ENCODE peak calls at places on chromosomes 4 and X, in five cellular contexts. S is dorsolateral prefrontal cortex, M is body of pancreas, Z is adrenal gland, H is MM.1S. Q is an unnamed sample.
A peak's percentile ranks its signal among the peaks of the same experiment; 100 is the strongest.

GRCh38 chr4:33923469-33923868 is 2320.8 kb downstream of the ARAP2 start:
- DNase-seq in S (no peak), M (no peak), Z (no peak), H (no peak), Q (no peak)

GRCh38 chr4:46392421-46392820 is 2.5 kb upstream of the GABRA2 start:
- DNase-seq in S (peak; percentile 49), M (no peak), Z (no peak), H (no peak), Q (no peak)

GRCh38 chr4:47274931-47275330 is 188.6 kb downstream of the COMMD8 start:
- DNase-seq in S (no peak), M (no peak), Z (no peak), H (no peak), Q (no peak)

GRCh38 chr4:183284229-183284628 is 35.8 kb downstream of the CLDN22 start:
- DNase-seq in S (no peak), M (no peak), Z (no peak), H (no peak), Q (no peak)

GRCh38 chrX:120499301-120500097 is 30.4 kb upstream of the LAMP2 start:
- DNase-seq in S (no peak), M (no peak), Z (no peak), H (no peak), Q (no peak)

GRCh38 chr4:25953740-25954139 is 39.7 kb downstream of the SMIM20 start:
- DNase-seq in S (peak; percentile 56), M (no peak), Z (no peak), H (no peak), Q (no peak)

GRCh38 chrX:30577362-30577961 is at the start of gene TASL:
- DNase-seq in S (no peak), M (no peak), Z (no peak), H (peak; percentile 83), Q (no peak)

GRCh38 chrX:147803948-147804347 is 107.8 kb upstream of the FMR1 start:
- DNase-seq in S (no peak), M (no peak), Z (peak; percentile 15), H (peak; percentile 35), Q (no peak)

GRCh38 chr4:184421558-184422155 is 52.7 kb downstream of the IRF2 start:
- DNase-seq in S (no peak), M (no peak), Z (no peak), H (peak; percentile 62), Q (no peak)

GRCh38 chrX:23826216-23826615 is 43.2 kb downstream of the SAT1 start:
- DNase-seq in S (no peak), M (no peak), Z (no peak), H (no peak), Q (no peak)

GRCh38 chrX:79524642-79525041 is 157.5 kb upstream of the ITM2A start:
- DNase-seq in S (no peak), M (no peak), Z (no peak), H (peak; percentile 60), Q (no peak)

GRCh38 chr4:75004755-75005668 is 72.1 kb downstream of the PARM1 start:
- DNase-seq in S (no peak), M (peak; percentile 80), Z (no peak), H (peak; percentile 91), Q (no peak)

GRCh38 chr4:112859456-112860184 is 189.8 kb upstream of the ANK2 start:
- DNase-seq in S (no peak), M (no peak), Z (no peak), H (no peak), Q (no peak)

GRCh38 chr4:48191758-48192157 is 57.7 kb upstream of the TXK start:
- DNase-seq in S (no peak), M (no peak), Z (no peak), H (no peak), Q (no peak)

GRCh38 chr4:168501407-168501806 is 4.6 kb downstream of the PALLD start:
- DNase-seq in S (no peak), M (peak; percentile 20), Z (no peak), H (no peak), Q (no peak)

GRCh38 chr4:52260507-52261302 is 209.6 kb downstream of the SPATA18 start:
- DNase-seq in S (no peak), M (no peak), Z (no peak), H (no peak), Q (no peak)

GRCh38 chr4:42633605-42634388 is 23.1 kb downstream of the ATP8A1 start:
- DNase-seq in S (no peak), M (no peak), Z (no peak), H (no peak), Q (no peak)

GRCh38 chrX:130539721-130540321 is 138.0 kb downstream of the RBMX2 start:
- DNase-seq in S (no peak), M (peak; percentile 45), Z (peak; percentile 45), H (peak; percentile 69), Q (no peak)

GRCh38 chr4:79576480-79576803 is 168.4 kb upstream of the GK2 start:
- DNase-seq in S (no peak), M (no peak), Z (no peak), H (peak; percentile 55), Q (no peak)

GRCh38 chrX:15483897-15484296 is 9.2 kb downstream of the PIR start:
- DNase-seq in S (no peak), M (no peak), Z (no peak), H (no peak), Q (no peak)

GRCh38 chr4:138749303-138749702 is 266.3 kb upstream of the NOCT start:
- DNase-seq in S (no peak), M (no peak), Z (no peak), H (no peak), Q (no peak)

GRCh38 chr4:74660866-74661265 is 133.5 kb downstream of the BTC start:
- DNase-seq in S (no peak), M (no peak), Z (no peak), H (no peak), Q (no peak)

GRCh38 chr4:149441338-149441737 is 374.3 kb downstream of the IQCM start:
- DNase-seq in S (no peak), M (no peak), Z (no peak), H (peak; percentile 19), Q (no peak)

GRCh38 chrX:110037181-110037580 is 34.3 kb downstream of the TMEM164 start:
- DNase-seq in S (no peak), M (no peak), Z (peak; percentile 36), H (no peak), Q (no peak)

GRCh38 chrX:71909956-71910355 is 689 bp upstream of the NHSL2 start:
- DNase-seq in S (no peak), M (no peak), Z (no peak), H (no peak), Q (no peak)

GRCh38 chr4:19214591-19214990 is 1037.1 kb upstream of the SLIT2 start:
- DNase-seq in S (no peak), M (no peak), Z (no peak), H (no peak), Q (no peak)

GRCh38 chrX:119503484-119503861 is 35.2 kb downstream of the SLC25A5 start:
- DNase-seq in S (no peak), M (peak; percentile 45), Z (peak; percentile 67), H (no peak), Q (peak; percentile 78)

GRCh38 chr4:126991965-126992364 is 640.8 kb upstream of the INTU start:
- DNase-seq in S (no peak), M (no peak), Z (no peak), H (no peak), Q (no peak)

GRCh38 chr4:173264245-173264959 is 69.8 kb downstream of the HMGB2 start:
- DNase-seq in S (no peak), M (peak; percentile 58), Z (peak; percentile 27), H (peak; percentile 90), Q (no peak)

GRCh38 chr4:48483777-48484493 is 792 bp downstream of the SLC10A4 start:
- DNase-seq in S (no peak), M (no peak), Z (no peak), H (no peak), Q (no peak)

GRCh38 chr4:46945062-46945461 is 36.0 kb upstream of the COX7B2 start:
- DNase-seq in S (no peak), M (no peak), Z (no peak), H (no peak), Q (no peak)

GRCh38 chrX:154126101-154126500 is 17.9 kb upstream of the OPN1LW start:
- DNase-seq in S (no peak), M (no peak), Z (no peak), H (no peak), Q (no peak)

GRCh38 chrX:110795645-110796510 is at the start of gene CHRDL1:
- DNase-seq in S (peak; percentile 44), M (peak; percentile 53), Z (no peak), H (peak; percentile 66), Q (no peak)

GRCh38 chr4:79598801-79599200 is 190.8 kb upstream of the GK2 start:
- DNase-seq in S (peak; percentile 56), M (no peak), Z (no peak), H (no peak), Q (peak; percentile 83)

GRCh38 chr4:55549888-55550287 is 3.2 kb upstream of the CLOCK start:
- DNase-seq in S (no peak), M (no peak), Z (no peak), H (no peak), Q (no peak)

GRCh38 chr4:158807696-158808095 is 38.9 kb downstream of the FNIP2 start:
- DNase-seq in S (no peak), M (no peak), Z (no peak), H (no peak), Q (no peak)
- H3K4me3 ChIP-seq in S (no peak overlapping the region), M (no peak overlapping the region), Z (no peak overlapping the region), H (no peak overlapping the region), Q (no peak overlapping the region)

DNA sequence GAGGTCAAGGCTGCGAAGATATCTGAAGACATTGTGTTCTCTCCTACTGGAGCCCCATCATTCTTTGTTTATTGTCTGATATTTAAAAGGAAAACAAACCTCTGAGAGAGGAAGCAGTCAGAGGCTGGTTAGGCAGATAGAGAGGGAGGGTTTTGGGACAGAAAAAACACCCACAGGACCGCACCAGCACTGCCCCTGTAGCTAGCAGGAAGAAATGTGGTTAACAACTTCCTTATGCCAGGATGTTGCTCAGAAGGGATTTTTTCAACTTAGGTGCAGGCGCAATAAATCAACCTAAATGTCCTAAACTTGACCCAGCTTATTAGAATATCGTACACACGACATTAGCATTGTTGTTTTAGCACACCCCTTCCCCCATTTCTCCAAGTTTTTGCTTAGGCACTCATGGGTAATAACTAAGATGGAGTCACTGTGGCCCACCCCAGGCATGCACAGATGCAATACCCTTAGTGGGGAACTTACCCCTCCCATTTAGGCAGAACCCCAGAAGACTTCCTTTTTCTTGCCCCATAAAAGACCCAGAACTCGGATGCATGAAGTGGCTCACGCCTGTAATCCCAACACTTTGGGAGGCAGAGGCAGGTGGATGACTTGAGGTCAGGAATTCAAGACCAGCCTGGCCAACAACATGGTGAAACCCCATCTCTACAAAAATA is 2.8 kb upstream of the ZNF718 start:
- DNase-seq in S (no peak), M (no peak), Z (no peak), H (no peak), Q (no peak)
- H3K27ac ChIP-seq in S (no peak overlapping the region), M (no peak overlapping the region), Z (no peak overlapping the region), H (no peak overlapping the region), Q (no peak overlapping the region)

DNA sequence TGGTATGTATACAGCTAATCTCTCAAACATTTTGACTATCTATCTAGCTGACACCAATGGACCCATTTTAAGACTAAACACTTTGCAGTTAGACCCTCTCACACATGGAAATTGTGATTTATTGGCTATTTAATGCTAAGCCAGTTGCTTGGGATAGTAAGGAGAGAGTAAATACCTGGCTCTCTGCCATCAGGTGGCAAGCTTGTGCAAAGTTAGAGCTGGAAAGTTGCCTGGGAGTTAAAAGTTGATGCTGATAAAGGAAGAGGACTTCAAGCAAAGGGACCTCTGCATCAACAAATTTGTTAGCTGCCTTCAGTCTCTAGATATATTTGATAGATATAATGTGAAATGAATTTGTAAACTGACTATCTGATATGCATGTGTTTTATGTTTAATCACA is 61.1 kb downstream of the PACRGL start:
- DNase-seq in S (no peak), M (no peak), Z (no peak), H (no peak), Q (no peak)
- TF ChIP-seq CTCF in S (no peak), M (no peak), Z (no peak), H (no peak), Q (no peak)

GRCh38 chr4:68906238-68907137 is 45.1 kb downstream of the UGT2A3 start:
- DNase-seq in S (no peak), M (peak; percentile 37), Z (no peak), H (no peak), Q (no peak)
- H3K4me3 ChIP-seq in S (peak overlapping the region; percentile 22), M (no peak overlapping the region), Z (no peak overlapping the region), H (no peak overlapping the region), Q (peak overlapping the region; percentile 47)